ENCODE peak calls at places on chromosomes 12 and 14, in six cellular contexts. E, H, K, M, D and F are unnamed samples.
A peak's percentile ranks its signal among the peaks of the same experiment; 100 is the strongest.

GRCh38 chr12:75666126-75666979 is 154.9 kb upstream of the KRR1 start:
- DNase-seq in E (no peak), H (no peak), K (no peak), M (no peak), D (peak; percentile 86), F (no peak)

GRCh38 chr14:23951590-23952143 is 1.9 kb upstream of the DHRS4 start:
- DNase-seq in E (no peak), H (no peak), K (no peak), M (no peak), D (no peak), F (no peak)

GRCh38 chr14:76501156-76501555 is 125.2 kb downstream of the ESRRB start:
- DNase-seq in E (no peak), H (no peak), K (no peak), M (no peak), D (no peak), F (no peak)

GRCh38 chr12:45166056-45166455 is 49.8 kb upstream of the ANO6 start:
- DNase-seq in E (no peak), H (no peak), K (no peak), M (no peak), D (peak; percentile 18), F (no peak)

GRCh38 chr12:79422060-79422812 is 268.5 kb downstream of the PAWR start:
- DNase-seq in E (no peak), H (no peak), K (no peak), M (no peak), D (no peak), F (no peak)

GRCh38 chr14:57834001-57834598 is 31.8 kb downstream of the SLC35F4 start:
- DNase-seq in E (no peak), H (no peak), K (no peak), M (no peak), D (no peak), F (no peak)

GRCh38 chr14:97218336-97218712 is 421.1 kb downstream of the VRK1 start:
- DNase-seq in E (no peak), H (no peak), K (no peak), M (no peak), D (no peak), F (no peak)

GRCh38 chr12:124875803-124876132 is 12.1 kb upstream of the SCARB1 start:
- DNase-seq in E (no peak), H (no peak), K (no peak), M (no peak), D (no peak), F (no peak)

GRCh38 chr12:79897617-79898016 is 37.3 kb downstream of the PPP1R12A start:
- DNase-seq in E (no peak), H (no peak), K (no peak), M (no peak), D (peak; percentile 100), F (no peak)

GRCh38 chr12:132456944-132457495 is 32.9 kb upstream of the FBRSL1 start:
- DNase-seq in E (no peak), H (no peak), K (no peak), M (no peak), D (no peak), F (no peak)
- H3K27ac ChIP-seq in E (no peak overlapping the region), H (no peak overlapping the region), K (no peak overlapping the region), M (no peak overlapping the region), D (no peak overlapping the region), F (no peak overlapping the region)

GRCh38 chr12:133105620-133106019 is 24.5 kb downstream of the ZNF891 start:
- DNase-seq in E (no peak), H (no peak), K (no peak), M (no peak), D (no peak), F (no peak)

GRCh38 chr12:133107121-133107520 is 23.0 kb downstream of the ZNF891 start:
- DNase-seq in E (no peak), H (no peak), K (no peak), M (no peak), D (no peak), F (no peak)

GRCh38 chr12:133108150-133108549 is 21.9 kb downstream of the ZNF891 start:
- DNase-seq in E (no peak), H (no peak), K (no peak), M (no peak), D (no peak), F (no peak)

DNA sequence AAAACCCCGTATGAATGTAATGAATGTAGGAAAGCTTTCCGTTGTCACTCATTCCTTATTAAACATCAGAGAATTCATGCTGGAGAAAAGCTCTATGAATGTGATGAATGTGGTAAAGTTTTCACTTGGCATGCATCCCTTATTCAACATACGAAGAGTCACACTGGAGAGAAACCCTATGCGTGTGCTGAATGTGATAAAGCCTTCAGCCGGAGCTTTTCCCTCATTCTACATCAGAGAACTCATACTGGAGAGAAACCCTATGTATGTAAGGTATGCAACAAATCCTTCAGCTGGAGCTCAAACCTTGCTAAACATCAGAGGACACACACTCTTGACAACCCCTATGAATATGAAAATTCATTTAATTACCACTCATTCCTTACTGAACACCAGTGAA is 23.8 kb downstream of the ZNF891 start:
- DNase-seq in E (no peak), H (no peak), K (no peak), M (no peak), D (no peak), F (no peak)
- H3K9me3 ChIP-seq in E (peaks cover 21% of the 10 kb centered on the region), H (peaks cover 92% of the 10 kb centered on the region), K (peaks cover 100% of the 10 kb centered on the region), M (peaks cover 100% of the 10 kb centered on the region), D (peaks cover 53% of the 10 kb centered on the region), F (peaks cover 100% of the 10 kb centered on the region)

DNA sequence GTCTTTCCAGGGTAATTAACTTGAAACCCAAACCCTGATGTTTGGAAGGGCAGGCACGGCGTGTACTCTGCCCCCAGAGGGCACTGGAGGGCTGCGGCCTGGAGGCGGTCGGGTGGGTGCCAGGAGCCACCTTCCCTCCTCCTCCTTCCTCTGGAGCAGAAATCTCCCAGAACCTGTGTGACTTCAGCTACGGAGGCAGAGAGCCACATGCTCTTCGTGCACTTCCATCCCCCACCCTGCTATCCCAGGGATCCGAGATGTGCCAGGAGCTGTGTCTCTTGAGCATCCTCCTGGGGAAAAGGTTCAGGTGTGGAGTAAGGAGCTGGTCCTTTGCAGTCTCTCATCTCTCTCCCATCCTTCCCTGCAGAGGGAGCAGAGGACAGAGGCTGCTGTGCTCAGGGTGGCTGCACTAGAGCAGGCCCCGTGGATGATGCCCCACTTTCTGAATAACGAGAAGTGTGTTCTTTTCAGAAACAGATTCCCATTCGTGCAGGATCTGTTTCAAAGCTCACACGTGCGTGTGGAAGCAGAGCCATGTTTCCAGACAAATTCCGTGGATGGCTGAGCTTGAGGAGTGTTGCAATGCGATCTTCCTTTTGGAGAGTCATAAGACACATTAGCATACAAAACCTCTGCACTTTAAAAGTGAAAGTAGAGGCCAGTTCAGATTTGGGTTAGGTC is 162.9 kb downstream of the ADGRD1 start:
- DNase-seq in E (peak; percentile 45), H (no peak), K (no peak), M (no peak), D (no peak), F (no peak)
- H3K27ac ChIP-seq in E (no peak overlapping the region), H (no peak overlapping the region), K (peak overlapping the region; percentile 11), M (peak overlapping the region; percentile 51), D (no peak overlapping the region), F (no peak overlapping the region)

DNA sequence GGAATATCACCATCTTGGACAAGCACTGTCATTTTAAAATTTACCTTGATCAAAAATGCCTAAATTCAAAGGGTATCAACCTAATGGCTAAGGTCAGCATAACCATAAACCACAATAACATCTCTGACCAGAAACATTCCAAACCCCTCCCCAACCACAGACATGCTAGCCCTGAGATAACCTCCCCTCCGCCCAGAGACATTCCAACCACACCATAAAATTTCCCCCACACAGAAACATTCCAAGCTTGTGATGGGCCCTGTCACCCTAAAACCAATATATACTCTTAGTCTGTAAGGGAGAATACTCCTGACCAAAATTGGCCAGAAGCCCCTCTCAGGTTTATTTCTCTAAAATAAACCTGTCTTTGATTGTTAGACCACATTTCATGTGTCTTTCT is 17.7 kb downstream of the EPYC start:
- DNase-seq in E (no peak), H (no peak), K (no peak), M (no peak), D (peak; percentile 87), F (no peak)
- H3K9me3 ChIP-seq in E (no peaks in the 10 kb centered on the region), H (no peaks in the 10 kb centered on the region), K (no peaks in the 10 kb centered on the region), M (peaks cover 15% of the 10 kb centered on the region), D (peaks cover 3% of the 10 kb centered on the region), F (no peaks in the 10 kb centered on the region)